ENCODE peak calls at places on chromosomes 5 and 9, in seven cellular contexts. O, Y, Z, T, J, A and W are unnamed samples.

GRCh38 chr9:88258012-88258411 is 119.7 kb upstream of the SPATA31C2 start:
- DNase-seq in T (no peak), J (no peak), O (no peak), A (peak), Z (no peak), Y (peak), W (peak)

GRCh38 chr9:121141706-121142105 is 60.0 kb downstream of the RAB14 start:
- DNase-seq in Z (no peak), J (no peak), O (no peak), A (no peak), Y (no peak), T (no peak), W (no peak)

GRCh38 chr9:13586726-13587392 is 307.4 kb upstream of the MPDZ start:
- DNase-seq in Z (no peak), A (no peak), Y (no peak), J (no peak), O (no peak), T (no peak), W (no peak)

GRCh38 chr5:128774605-128775004 is 190.7 kb upstream of the SLC27A6 start:
- DNase-seq in J (no peak), T (no peak), Z (no peak), O (peak), A (peak), Y (no peak), W (peak)

GRCh38 chr9:111294691-111295451 is 35.2 kb downstream of the OR2K2 start:
- DNase-seq in A (no peak), Y (no peak), Z (no peak), T (no peak), O (no peak), J (peak), W (no peak)

GRCh38 chr5:14659821-14660607 is 4.5 kb upstream of the OTULIN start:
- DNase-seq in Y (peak), A (no peak), T (no peak), J (no peak), Z (no peak), O (no peak), W (peak)

GRCh38 chr9:69549310-69550202 is 122.6 kb downstream of the APBA1 start:
- DNase-seq in A (peak), Z (no peak), O (no peak), Y (peak), J (peak), T (no peak), W (peak)

GRCh38 chr9:37943329-37944265 is 39.7 kb upstream of the SLC25A51 start:
- DNase-seq in O (no peak), T (no peak), A (peak), Z (no peak), J (no peak), Y (peak), W (peak)

GRCh38 chr9:80806675-80807074 is 882.7 kb downstream of the TLE1 start:
- DNase-seq in Y (no peak), T (no peak), Z (no peak), A (no peak), J (no peak), O (no peak), W (no peak)

GRCh38 chr5:179137643-179138567 is 77.7 kb downstream of the ZNF354C start:
- DNase-seq in J (peak), Z (no peak), A (no peak), Y (peak), T (no peak), O (no peak), W (peak)

GRCh38 chr5:170046221-170046620 is 59.5 kb upstream of the FOXI1 start:
- DNase-seq in A (no peak), J (no peak), O (no peak), Y (no peak), Z (no peak), T (no peak), W (no peak)

GRCh38 chr9:109986423-109987055 is 206.5 kb downstream of the PALM2AKAP2 start:
- DNase-seq in O (no peak), J (no peak), Y (peak), Z (no peak), A (peak), T (no peak), W (peak)

GRCh38 chr5:123273984-123274383 is 149.2 kb downstream of the CEP120 start:
- DNase-seq in Y (peak), J (no peak), O (no peak), A (peak), Z (no peak), T (no peak), W (peak)

GRCh38 chr5:170273968-170274710 is 23.4 kb downstream of the LCP2 start:
- DNase-seq in Y (no peak), A (no peak), J (peak), O (peak), Z (no peak), T (peak), W (peak)

GRCh38 chr5:107304671-107305070 is 366.1 kb downstream of the EFNA5 start:
- DNase-seq in J (no peak), O (no peak), T (no peak), Z (no peak), A (no peak), Y (no peak), W (no peak)

GRCh38 chr5:39432687-39433086 is 7.9 kb upstream of the DAB2 start:
- DNase-seq in T (no peak), A (no peak), O (no peak), Z (no peak), J (no peak), Y (no peak), W (no peak)

GRCh38 chr9:137286980-137287383 is 9.5 kb downstream of the TOR4A start:
- DNase-seq in A (peak), J (no peak), O (peak), T (no peak), Y (peak), Z (no peak), W (peak)

GRCh38 chr9:93613791-93614190 is 37.4 kb downstream of the PHF2 start:
- DNase-seq in Z (no peak), T (no peak), J (no peak), Y (no peak), O (no peak), A (no peak), W (no peak)

GRCh38 chr9:86328153-86328552 is 26.1 kb downstream of the TUT7 start:
- DNase-seq in Y (no peak), A (no peak), O (no peak), T (no peak), J (no peak), Z (no peak), W (no peak)

GRCh38 chr5:50744761-50745160 is 78.3 kb downstream of the PARP8 start:
- DNase-seq in Z (no peak), J (no peak), A (peak), O (no peak), T (no peak), Y (peak), W (peak)

GRCh38 chr9:105969672-105970071 is 275.3 kb downstream of the TMEM38B start:
- DNase-seq in J (no peak), O (no peak), Y (no peak), Z (no peak), T (no peak), A (no peak), W (no peak)

GRCh38 chr9:99269429-99269828 is 47.3 kb downstream of the SEC61B start:
- DNase-seq in Z (no peak), Y (peak), T (no peak), J (no peak), O (no peak), A (no peak), W (peak)

GRCh38 chr5:177124486-177124991 is 9.0 kb upstream of the NSD1 start:
- DNase-seq in A (no peak), Z (no peak), T (no peak), Y (no peak), J (no peak), O (no peak), W (no peak)

GRCh38 chr9:21683484-21684175 is 118.8 kb upstream of the MTAP start:
- DNase-seq in Z (no peak), O (no peak), Y (no peak), J (no peak), T (no peak), A (no peak), W (no peak)

GRCh38 chr5:144598451-144599068 is 427.9 kb downstream of the KCTD16 start:
- DNase-seq in J (peak), T (no peak), Z (no peak), Y (peak), A (no peak), O (peak), W (no peak)

GRCh38 chr9:97963232-97963631 is 19.9 kb upstream of the ANP32B start:
- DNase-seq in T (no peak), Z (no peak), Y (no peak), A (no peak), O (no peak), J (no peak), W (no peak)

GRCh38 chr9:89961616-89962341 is 357.0 kb downstream of the GADD45G start:
- DNase-seq in J (no peak), A (peak), Z (no peak), O (no peak), T (no peak), Y (no peak), W (peak)

GRCh38 chr5:42715791-42716190 is 40.8 kb upstream of the CCDC152 start:
- DNase-seq in O (no peak), Y (peak), A (peak), J (no peak), T (no peak), Z (no peak), W (no peak)

GRCh38 chr5:61632064-61632463 is 300.0 kb downstream of the ZSWIM6 start:
- DNase-seq in A (no peak), J (no peak), Z (no peak), Y (no peak), T (no peak), O (no peak), W (no peak)

GRCh38 chr9:130240410-130241197 is 25.0 kb upstream of the HMCN2 start:
- DNase-seq in T (peak), A (peak), Y (peak), J (peak), Z (no peak), O (peak), W (peak)

GRCh38 chr5:57185301-57185700 is 11.4 kb downstream of the GPBP1 start:
- DNase-seq in Y (no peak), O (no peak), A (no peak), T (no peak), J (no peak), Z (no peak), W (peak)

GRCh38 chr5:67192719-67193464 is 3.7 kb downstream of the CD180 start:
- DNase-seq in O (no peak), J (no peak), A (no peak), Z (no peak), T (no peak), Y (no peak), W (no peak)

GRCh38 chr9:109314011-109314531 is 6.8 kb downstream of the EPB41L4B start:
- DNase-seq in O (peak), A (peak), T (no peak), J (no peak), Z (no peak), Y (no peak), W (no peak)

GRCh38 chr9:6944896-6945295 is 187.1 kb downstream of the KDM4C start:
- DNase-seq in O (no peak), Z (no peak), J (no peak), Y (peak), T (no peak), A (no peak), W (peak)

GRCh38 chr9:88183798-88184495 is 45.7 kb upstream of the SPATA31C2 start:
- DNase-seq in Y (no peak), O (no peak), J (no peak), T (no peak), Z (no peak), A (no peak), W (peak)

GRCh38 chr5:72272393-72272792 is 47.6 kb downstream of the MRPS27 start:
- DNase-seq in Z (no peak), Y (no peak), J (no peak), A (no peak), O (no peak), T (no peak), W (no peak)

GRCh38 chr5:169174923-169175322 is 126.0 kb downstream of the SLIT3 start:
- DNase-seq in T (no peak), O (no peak), Z (no peak), J (no peak), Y (no peak), A (no peak), W (no peak)

GRCh38 chr5:142248853-142249462 is 75.9 kb downstream of the SPRY4 start:
- DNase-seq in O (peak), T (no peak), Y (peak), Z (no peak), A (peak), J (no peak), W (no peak)

GRCh38 chr5:76715734-76716455 is at the start of gene F2R:
- DNase-seq in O (peak), J (no peak), Y (peak), Z (peak), T (no peak), A (peak), W (peak)